ENCODE peak calls at places on chromosomes 12 and 14, in five cellular contexts. K, R, O, L and P are unnamed samples. For H3K27me3, the result is how much of the 10 kb centered on the place peaks cover.

GRCh38 chr14:90570463-90570860 is 173.6 kb downstream of the CALM1 start:
- DNase-seq in K (no peak), R (no peak), O (peak), L (no peak), P (no peak)

GRCh38 chr12:15856097-15856982 is 25.8 kb upstream of the STRAP start:
- DNase-seq in K (peak), R (no peak), O (no peak), L (peak), P (peak)

GRCh38 chr14:77024171-77024627 is 4.3 kb downstream of the IRF2BPL start:
- DNase-seq in K (peak), R (no peak), O (no peak), L (no peak), P (no peak)

GRCh38 chr12:38886064-38886463 is 19.3 kb downstream of the CPNE8 start:
- DNase-seq in K (peak), R (no peak), O (no peak), L (peak), P (peak)

GRCh38 chr14:76781648-76782051 is 20.4 kb downstream of the VASH1 start:
- DNase-seq in K (no peak), R (no peak), O (no peak), L (no peak), P (no peak)

GRCh38 chr12:1838223-1838993 is 18.0 kb downstream of the LRTM2 start:
- DNase-seq in K (no peak), R (no peak), O (no peak), L (no peak), P (no peak)

GRCh38 chr12:96392397-96392796 is 7.8 kb downstream of the CDK17 start:
- DNase-seq in K (no peak), R (no peak), O (no peak), L (no peak), P (no peak)

GRCh38 chr14:64671591-64671990 is 32.6 kb upstream of the PLEKHG3 start:
- DNase-seq in K (no peak), R (no peak), O (no peak), L (peak), P (no peak)

GRCh38 chr12:100899301-100899700 is 104.7 kb downstream of the ANO4 start:
- DNase-seq in K (no peak), R (no peak), O (no peak), L (no peak), P (no peak)

GRCh38 chr12:57483466-57483865 is 3.8 kb upstream of the ARHGAP9 start:
- DNase-seq in K (no peak), R (peak), O (peak), L (no peak), P (peak)

GRCh38 chr12:100141666-100141997 is 1.0 kb downstream of the BLTP3B start:
- DNase-seq in K (peak), R (peak), O (no peak), L (peak), P (peak)

GRCh38 chr12:43131304-43131703 is 420.7 kb downstream of the ADAMTS20 start:
- DNase-seq in K (no peak), R (no peak), O (no peak), L (no peak), P (no peak)

GRCh38 chr12:2294651-2295475 is 242.1 kb downstream of the CACNA1C start:
- DNase-seq in K (no peak), R (peak), O (no peak), L (no peak), P (peak)

GRCh38 chr12:19978193-19978592 is 390.1 kb upstream of the PDE3A start:
- DNase-seq in K (no peak), R (peak), O (no peak), L (no peak), P (peak)

DNA sequence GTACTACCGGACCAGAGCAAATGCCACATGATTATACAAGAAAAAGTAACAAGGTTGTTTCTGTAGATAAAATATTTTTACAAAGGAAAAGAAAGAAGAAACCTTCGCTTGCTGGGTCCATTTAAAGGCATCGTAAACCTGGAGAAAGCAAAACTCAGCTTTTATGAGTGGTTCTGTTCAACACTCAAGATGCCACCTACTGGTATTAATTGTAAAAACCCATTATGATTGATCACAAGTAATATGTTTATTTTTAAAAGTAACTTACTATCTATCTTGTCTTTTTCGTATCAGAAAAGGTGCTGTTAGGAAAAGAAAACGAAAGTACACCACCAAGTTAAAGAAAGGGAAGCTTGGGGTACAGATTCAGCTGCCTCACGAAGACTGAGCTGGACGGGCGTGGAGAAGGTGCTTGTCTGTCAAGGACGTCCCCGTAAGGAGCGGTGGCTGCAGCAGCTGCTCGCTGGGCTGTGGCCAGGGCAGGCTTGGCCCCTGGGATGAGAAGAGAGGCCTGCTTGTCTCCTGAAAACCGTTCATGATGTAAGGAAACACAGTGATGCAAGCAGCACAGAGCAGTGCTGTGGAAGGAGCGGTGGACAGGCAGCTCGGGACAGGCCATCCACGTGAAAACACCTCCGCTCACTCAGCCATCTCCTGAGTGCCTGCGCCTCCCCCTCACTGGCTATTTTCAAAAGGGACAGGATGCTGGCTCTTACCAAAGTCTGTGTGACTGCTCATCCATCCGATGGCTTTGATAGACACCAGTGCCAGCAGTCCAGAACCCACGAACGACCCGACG is 25.0 kb downstream of the SLC15A4 start:
- DNase-seq in K (no peak), R (no peak), O (peak), L (no peak), P (no peak)
- TF ChIP-seq CTCF in K (no peak), R (no peak), O (peak), L (no peak), P (peak)

GRCh38 chr14:95316826-95317225 is 2.9 kb downstream of the CLMN start:
- DNase-seq in K (no peak), R (no peak), O (no peak), L (no peak), P (no peak)
- H3K4me3 ChIP-seq in K (no peak), R (no peak), O (peak), L (no peak), P (no peak)

GRCh38 chr12:49546481-49546880 is 7.7 kb downstream of the KCNH3 start:
- DNase-seq in K (no peak), R (no peak), O (no peak), L (no peak), P (no peak)
- H3K27me3 ChIP-seq in K (under half), R (under half), O (under half), L (under half), P (half or more)

GRCh38 chr14:35386673-35387125 is 17.9 kb downstream of the NFKBIA start:
- DNase-seq in K (no peak), R (no peak), O (peak), L (no peak), P (no peak)

GRCh38 chr14:35385042-35385839 is 19.3 kb downstream of the NFKBIA start:
- DNase-seq in K (peak), R (peak), O (peak), L (no peak), P (no peak)

GRCh38 chr14:35387209-35387608 is 17.3 kb downstream of the NFKBIA start:
- DNase-seq in K (no peak), R (no peak), O (no peak), L (no peak), P (no peak)

GRCh38 chr14:35383569-35384385 is 20.8 kb downstream of the NFKBIA start:
- DNase-seq in K (no peak), R (no peak), O (peak), L (no peak), P (no peak)

GRCh38 chr14:35384386-35385041 is 20.0 kb downstream of the NFKBIA start:
- DNase-seq in K (peak), R (peak), O (peak), L (no peak), P (no peak)
- TF ChIP-seq CTCF in K (peak), R (peak), O (peak), L (no peak), P (peak)